ENCODE peak calls at places on chromosome X, in four cellular contexts. One of them, this sample, is unnamed. For H3K4me1, the result is how much of the 10 kb centered on the place peaks cover.

GRCh38 chrX:103687073-103687695 is 685 bp upstream of the MORF4L2 start:
- DNase-seq in H1: no peak
- DNase-seq in IMR-90: peak
- DNase-seq in H9: peak
- DNase-seq in this sample: no peak

GRCh38 chrX:131918839-131919238 is 104.3 kb upstream of the STK26 start:
- DNase-seq in IMR-90: no peak
- DNase-seq in H1: no peak
- DNase-seq in H9: no peak
- DNase-seq in this sample: no peak

GRCh38 chrX:84735025-84735424 is 232.8 kb upstream of the HDX start:
- DNase-seq in H1: no peak
- DNase-seq in IMR-90: peak
- DNase-seq in H9: no peak
- DNase-seq in this sample: no peak

GRCh38 chrX:16185725-16186136 is 18.4 kb downstream of the MAGEB17 start:
- DNase-seq in IMR-90: peak
- DNase-seq in H9: no peak
- DNase-seq in H1: no peak
- DNase-seq in this sample: peak

GRCh38 chrX:41665676-41666075 is 23.1 kb upstream of the GPR34 start:
- DNase-seq in H1: no peak
- DNase-seq in H9: no peak
- DNase-seq in IMR-90: no peak
- DNase-seq in this sample: no peak

GRCh38 chrX:69387559-69388487 is 116.3 kb upstream of the NALF2 start:
- DNase-seq in IMR-90: peak
- DNase-seq in H9: peak
- DNase-seq in H1: peak
- DNase-seq in this sample: peak

GRCh38 chrX:151754641-151755215 is 20.2 kb downstream of the CNGA2 start:
- DNase-seq in H9: no peak
- DNase-seq in IMR-90: no peak
- DNase-seq in H1: no peak
- DNase-seq in this sample: no peak

GRCh38 chrX:23752740-23753435 is 9.8 kb upstream of the ACOT9 start:
- DNase-seq in IMR-90: peak
- DNase-seq in H1: no peak
- DNase-seq in H9: no peak
- DNase-seq in this sample: no peak

GRCh38 chrX:124256209-124256608 is 76.3 kb upstream of the TEX13D start:
- DNase-seq in H9: no peak
- DNase-seq in H1: no peak
- DNase-seq in IMR-90: peak
- DNase-seq in this sample: no peak

GRCh38 chrX:71214604-71215334 is 8.3 kb upstream of the GJB1 start:
- DNase-seq in H1: no peak
- DNase-seq in IMR-90: no peak
- DNase-seq in H9: no peak
- DNase-seq in this sample: no peak

GRCh38 chrX:17654116-17654515 is 83.2 kb upstream of the SCML1 start:
- DNase-seq in IMR-90: no peak
- DNase-seq in H9: no peak
- DNase-seq in H1: no peak
- DNase-seq in this sample: no peak

GRCh38 chrX:107894038-107894437 is 68.4 kb downstream of the MID2 start:
- DNase-seq in IMR-90: peak
- DNase-seq in H9: no peak
- DNase-seq in H1: no peak
- DNase-seq in this sample: peak

GRCh38 chrX:71103110-71103983 is 3.2 kb downstream of the CXorf65 start:
- DNase-seq in IMR-90: no peak
- DNase-seq in H9: peak
- DNase-seq in H1: peak
- DNase-seq in this sample: peak

GRCh38 chrX:53312946-53313745 is 31.8 kb upstream of the IQSEC2 start:
- DNase-seq in H9: peak
- DNase-seq in H1: no peak
- DNase-seq in IMR-90: peak
- DNase-seq in this sample: no peak

GRCh38 chrX:154024271-154024670 is 4.6 kb upstream of the IRAK1 start:
- DNase-seq in H1: no peak
- DNase-seq in H9: no peak
- DNase-seq in IMR-90: no peak
- DNase-seq in this sample: no peak

GRCh38 chrX:95318882-95319281 is 1365.8 kb upstream of the DIAPH2 start:
- DNase-seq in H1: peak
- DNase-seq in IMR-90: no peak
- DNase-seq in H9: peak
- DNase-seq in this sample: peak

GRCh38 chrX:9942086-9942485 is 25.1 kb upstream of the CLDN34 start:
- DNase-seq in H1: no peak
- DNase-seq in H9: no peak
- DNase-seq in IMR-90: no peak
- DNase-seq in this sample: no peak

GRCh38 chrX:29662759-29663503 is 552.4 kb upstream of the MAGEB2 start:
- DNase-seq in IMR-90: peak
- DNase-seq in H9: no peak
- DNase-seq in H1: no peak
- DNase-seq in this sample: peak

GRCh38 chrX:153973127-153974002 is 811 bp downstream of the TMEM187 start:
- DNase-seq in IMR-90: no peak
- DNase-seq in H9: no peak
- DNase-seq in H1: no peak
- DNase-seq in this sample: no peak

GRCh38 chrX:24144528-24144927 is 5.0 kb upstream of the ZFX start:
- DNase-seq in H1: no peak
- DNase-seq in H9: no peak
- DNase-seq in IMR-90: no peak
- DNase-seq in this sample: no peak

GRCh38 chrX:153900806-153901752 is 3.4 kb upstream of the AVPR2 start:
- DNase-seq in IMR-90: peak
- DNase-seq in H1: no peak
- DNase-seq in H9: peak
- DNase-seq in this sample: peak

GRCh38 chrX:65932173-65933084 is 107.5 kb downstream of the VSIG4 start:
- DNase-seq in H1: no peak
- DNase-seq in IMR-90: no peak
- DNase-seq in H9: no peak
- DNase-seq in this sample: peak

GRCh38 chrX:15465347-15465746 is 27.8 kb downstream of the PIR start:
- DNase-seq in H9: no peak
- DNase-seq in IMR-90: peak
- DNase-seq in H1: no peak
- DNase-seq in this sample: no peak

GRCh38 chrX:24242649-24243556 is 71.0 kb downstream of the SUPT20HL2 start:
- DNase-seq in IMR-90: peak
- DNase-seq in H9: no peak
- DNase-seq in H1: no peak
- DNase-seq in this sample: peak

GRCh38 chrX:30620125-30620524 is 33.1 kb upstream of the GK start:
- DNase-seq in H1: no peak
- DNase-seq in IMR-90: peak
- DNase-seq in H9: no peak
- DNase-seq in this sample: no peak

GRCh38 chrX:2501246-2502102 is 698 bp upstream of the DHRSX start:
- DNase-seq in IMR-90: no peak
- DNase-seq in H1: no peak
- DNase-seq in H9: no peak
- DNase-seq in this sample: no peak

GRCh38 chrX:29318051-29318450 is 730.8 kb downstream of the IL1RAPL1 start:
- DNase-seq in H1: no peak
- DNase-seq in IMR-90: peak
- DNase-seq in H9: no peak
- DNase-seq in this sample: no peak

GRCh38 chrX:41010188-41010846 is 74.9 kb upstream of the USP9X start:
- DNase-seq in H1: no peak
- DNase-seq in H9: peak
- DNase-seq in IMR-90: peak
- DNase-seq in this sample: peak

GRCh38 chrX:16566571-16566970 is 83.4 kb upstream of the S100G start:
- DNase-seq in IMR-90: no peak
- DNase-seq in H1: no peak
- DNase-seq in H9: no peak
- DNase-seq in this sample: no peak

GRCh38 chrX:24034485-24034884 is 7.5 kb upstream of the KLHL15 start:
- DNase-seq in H1: no peak
- DNase-seq in IMR-90: no peak
- DNase-seq in H9: no peak
- DNase-seq in this sample: no peak

GRCh38 chrX:10157032-10157341 is 212 bp downstream of the CLCN4 start:
- DNase-seq in IMR-90: no peak
- DNase-seq in H1: no peak
- DNase-seq in H9: no peak
- DNase-seq in this sample: no peak

GRCh38 chrX:21440911-21441310 is 66.7 kb downstream of the CNKSR2 start:
- DNase-seq in H9: no peak
- DNase-seq in IMR-90: no peak
- DNase-seq in H1: no peak
- DNase-seq in this sample: no peak
- H3K4me1 ChIP-seq in H9: under half
- H3K4me1 ChIP-seq in IMR-90: under half
- H3K4me1 ChIP-seq in H1: under half
- H3K4me1 ChIP-seq in this sample: under half

GRCh38 chrX:115602308-115602707 is 41.3 kb downstream of the PLS3 start:
- DNase-seq in H9: no peak
- DNase-seq in IMR-90: no peak
- DNase-seq in H1: no peak
- DNase-seq in this sample: no peak
- H3K56ac ChIP-seq in H9: no peak
- H3K56ac ChIP-seq in IMR-90: no peak
- H3K56ac ChIP-seq in H1: no peak
- H3K56ac ChIP-seq in this sample: no peak

GRCh38 chrX:118508221-118508620 is 12.6 kb downstream of the DOCK11 start:
- DNase-seq in H9: no peak
- DNase-seq in IMR-90: no peak
- DNase-seq in H1: no peak
- DNase-seq in this sample: no peak
- H3K4me1 ChIP-seq in H9: under half
- H3K4me1 ChIP-seq in IMR-90: under half
- H3K4me1 ChIP-seq in H1: under half
- H3K4me1 ChIP-seq in this sample: under half

GRCh38 chrX:149508467-149508866 is 3.4 kb upstream of the IDS start:
- DNase-seq in IMR-90: no peak
- DNase-seq in H1: no peak
- DNase-seq in H9: no peak
- DNase-seq in this sample: no peak
- H3K56ac ChIP-seq in IMR-90: no peak
- H3K56ac ChIP-seq in H1: no peak
- H3K56ac ChIP-seq in H9: no peak
- H3K56ac ChIP-seq in this sample: no peak

GRCh38 chrX:130174051-130174704 is 2.4 kb downstream of the RAB33A start:
- DNase-seq in IMR-90: peak
- DNase-seq in H1: no peak
- DNase-seq in H9: no peak
- DNase-seq in this sample: no peak
- H3K4me1 ChIP-seq in IMR-90: under half
- H3K4me1 ChIP-seq in H1: under half
- H3K4me1 ChIP-seq in H9: under half
- H3K4me1 ChIP-seq in this sample: under half

GRCh38 chrX:149570668-149571067 is 16.6 kb downstream of the MAGEA9B start:
- DNase-seq in IMR-90: peak
- DNase-seq in H9: no peak
- DNase-seq in H1: no peak
- DNase-seq in this sample: peak

GRCh38 chrX:149571770-149572169 is 15.5 kb downstream of the MAGEA9B start:
- DNase-seq in IMR-90: no peak
- DNase-seq in H1: no peak
- DNase-seq in H9: no peak
- DNase-seq in this sample: no peak

GRCh38 chrX:149569770-149570169 is 17.5 kb downstream of the MAGEA9B start:
- DNase-seq in H9: no peak
- DNase-seq in H1: no peak
- DNase-seq in IMR-90: no peak
- DNase-seq in this sample: no peak

GRCh38 chrX:149567621-149568417 is 18.1 kb upstream of the HSFX3 start:
- DNase-seq in H1: no peak
- DNase-seq in IMR-90: no peak
- DNase-seq in H9: no peak
- DNase-seq in this sample: no peak

DNA sequence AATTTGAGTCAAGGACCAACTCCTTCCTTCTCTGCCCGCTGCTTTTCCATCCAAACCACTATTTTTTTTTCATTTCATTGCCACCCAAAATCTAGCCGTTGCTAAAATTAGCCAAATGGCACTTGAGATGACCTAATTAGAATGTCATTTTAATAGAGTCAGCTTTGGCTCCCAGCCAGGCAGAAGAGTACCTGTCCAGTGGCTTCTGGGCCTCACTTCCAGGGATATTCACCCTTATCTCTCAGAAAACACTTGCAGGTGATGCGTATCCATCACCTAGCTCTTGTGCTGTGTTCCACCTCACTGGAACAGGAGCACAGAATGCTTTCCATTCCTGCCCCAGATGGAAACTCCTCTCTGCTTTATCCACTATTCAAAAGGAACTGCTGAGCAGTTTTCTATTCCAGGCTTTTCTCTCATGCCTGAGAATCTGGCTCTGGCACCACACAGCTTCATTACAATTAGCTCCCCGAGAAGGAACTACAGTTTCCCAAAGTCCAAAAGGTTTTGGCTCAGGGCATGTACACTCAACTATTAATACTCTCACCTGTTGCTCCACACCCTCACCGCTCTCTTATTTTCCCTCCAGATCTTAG is 18.5 kb downstream of the MAGEA9B start:
- DNase-seq in H1: no peak
- DNase-seq in H9: no peak
- DNase-seq in IMR-90: no peak
- DNase-seq in this sample: no peak
- H3K56ac ChIP-seq in H1: no peak
- H3K56ac ChIP-seq in H9: no peak
- H3K56ac ChIP-seq in IMR-90: no peak
- H3K56ac ChIP-seq in this sample: no peak

DNA sequence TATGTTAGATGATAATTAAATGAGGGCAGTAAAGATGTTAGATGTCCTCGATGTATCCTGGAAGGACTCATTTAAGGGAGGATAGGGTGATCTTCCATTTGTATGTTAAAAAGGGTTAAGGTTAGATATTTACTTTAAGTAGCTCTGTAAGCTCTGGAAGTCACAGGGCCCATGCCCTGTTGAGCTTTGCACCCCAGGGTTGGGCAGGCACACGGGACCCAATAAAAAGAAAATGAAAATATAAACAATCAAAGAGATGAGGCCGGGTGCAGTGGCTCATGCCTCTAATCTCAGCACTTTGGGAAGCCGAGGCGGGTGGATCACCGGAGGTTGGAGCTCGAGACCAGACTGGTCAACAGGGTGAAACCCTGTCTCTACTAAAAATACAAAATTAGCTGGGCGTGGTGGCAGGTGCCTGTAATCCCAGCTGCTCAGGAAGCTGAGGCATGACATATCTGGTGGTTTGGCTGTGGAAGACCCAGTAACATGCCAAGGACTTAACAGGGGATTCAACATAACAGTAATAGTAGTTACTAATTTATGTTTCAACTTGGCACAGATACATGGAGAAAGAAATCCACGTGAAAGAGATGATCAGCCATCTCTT is 16.9 kb upstream of the PHEX start:
- DNase-seq in IMR-90: no peak
- DNase-seq in H9: no peak
- DNase-seq in H1: no peak
- DNase-seq in this sample: no peak
- H3K4me1 ChIP-seq in IMR-90: under half
- H3K4me1 ChIP-seq in H9: under half
- H3K4me1 ChIP-seq in H1: under half
- H3K4me1 ChIP-seq in this sample: under half

This sample was measured in mesendoderm.